ENCODE peak calls at places on chromosomes 7 and 10, in six cellular contexts. One of them, this sample, is unnamed.

GRCh38 chr10:84493951-84494848 is 165.8 kb downstream of the CCSER2 start:
- DNase-seq in ecto neural progenitor cell: no peak
- DNase-seq in AG09319: no peak
- DNase-seq in astrocyte of the hippocampus: peak; percentile 81
- DNase-seq in GM23248: peak; percentile 76
- DNase-seq in A172: peak; percentile 96
- DNase-seq in this sample: peak; percentile 77

GRCh38 chr7:51430480-51431086 is 114.0 kb upstream of the COBL start:
- DNase-seq in ecto neural progenitor cell: peak; percentile 69
- DNase-seq in AG09319: no peak
- DNase-seq in astrocyte of the hippocampus: peak; percentile 74
- DNase-seq in GM23248: peak; percentile 62
- DNase-seq in A172: peak; percentile 61
- DNase-seq in this sample: peak; percentile 55

GRCh38 chr10:77977975-77978759 is 51.1 kb downstream of the POLR3A start:
- DNase-seq in ecto neural progenitor cell: no peak
- DNase-seq in AG09319: no peak
- DNase-seq in astrocyte of the hippocampus: no peak
- DNase-seq in GM23248: no peak
- DNase-seq in A172: no peak
- DNase-seq in this sample: no peak

GRCh38 chr10:121942749-121943148 is 14.9 kb upstream of the ATE1 start:
- DNase-seq in ecto neural progenitor cell: no peak
- DNase-seq in AG09319: peak; percentile 45
- DNase-seq in astrocyte of the hippocampus: peak; percentile 70
- DNase-seq in GM23248: peak; percentile 85
- DNase-seq in A172: peak; percentile 70
- DNase-seq in this sample: peak; percentile 74

GRCh38 chr7:148255333-148255732 is 335.2 kb upstream of the C7orf33 start:
- DNase-seq in ecto neural progenitor cell: no peak
- DNase-seq in AG09319: no peak
- DNase-seq in astrocyte of the hippocampus: no peak
- DNase-seq in GM23248: peak; percentile 6
- DNase-seq in A172: no peak
- DNase-seq in this sample: no peak

GRCh38 chr7:91266067-91266930 is 2.1 kb downstream of the FZD1 start:
- DNase-seq in ecto neural progenitor cell: peak; percentile 59
- DNase-seq in AG09319: no peak
- DNase-seq in astrocyte of the hippocampus: peak; percentile 58
- DNase-seq in GM23248: peak; percentile 36
- DNase-seq in A172: no peak
- DNase-seq in this sample: no peak

GRCh38 chr7:111198255-111198654 is 107.3 kb downstream of the LRRN3 start:
- DNase-seq in ecto neural progenitor cell: no peak
- DNase-seq in AG09319: peak; percentile 96
- DNase-seq in astrocyte of the hippocampus: peak; percentile 93
- DNase-seq in GM23248: peak; percentile 99
- DNase-seq in A172: peak; percentile 90
- DNase-seq in this sample: peak; percentile 97

GRCh38 chr10:91410638-91411367 is 659 bp downstream of the HECTD2 start:
- DNase-seq in ecto neural progenitor cell: no peak
- DNase-seq in AG09319: no peak
- DNase-seq in astrocyte of the hippocampus: peak; percentile 54
- DNase-seq in GM23248: peak; percentile 78
- DNase-seq in A172: peak; percentile 30
- DNase-seq in this sample: peak; percentile 15

GRCh38 chr10:23120001-23120934 is 24.9 kb downstream of the MSRB2 start:
- DNase-seq in ecto neural progenitor cell: no peak
- DNase-seq in AG09319: no peak
- DNase-seq in astrocyte of the hippocampus: no peak
- DNase-seq in GM23248: no peak
- DNase-seq in A172: no peak
- DNase-seq in this sample: no peak

GRCh38 chr7:818031-818699 is 14.1 kb upstream of the SUN1 start:
- DNase-seq in ecto neural progenitor cell: no peak
- DNase-seq in AG09319: peak; percentile 54
- DNase-seq in astrocyte of the hippocampus: no peak
- DNase-seq in GM23248: peak; percentile 76
- DNase-seq in A172: peak; percentile 61
- DNase-seq in this sample: peak; percentile 41

GRCh38 chr10:71401969-71402368 is 5.2 kb downstream of the CDH23 start:
- DNase-seq in ecto neural progenitor cell: no peak
- DNase-seq in AG09319: no peak
- DNase-seq in astrocyte of the hippocampus: no peak
- DNase-seq in GM23248: no peak
- DNase-seq in A172: no peak
- DNase-seq in this sample: no peak

GRCh38 chr7:101557978-101558741 is 70.9 kb downstream of the MYL10 start:
- DNase-seq in ecto neural progenitor cell: peak; percentile 28
- DNase-seq in AG09319: no peak
- DNase-seq in astrocyte of the hippocampus: no peak
- DNase-seq in GM23248: no peak
- DNase-seq in A172: no peak
- DNase-seq in this sample: no peak

GRCh38 chr7:131235489-131236317 is 92.0 kb upstream of the MKLN1 start:
- DNase-seq in ecto neural progenitor cell: no peak
- DNase-seq in AG09319: peak; percentile 84
- DNase-seq in astrocyte of the hippocampus: peak; percentile 97
- DNase-seq in GM23248: peak; percentile 98
- DNase-seq in A172: peak; percentile 98
- DNase-seq in this sample: peak; percentile 100

GRCh38 chr7:112346381-112347060 is 103.7 kb upstream of the IFRD1 start:
- DNase-seq in ecto neural progenitor cell: no peak
- DNase-seq in AG09319: no peak
- DNase-seq in astrocyte of the hippocampus: no peak
- DNase-seq in GM23248: no peak
- DNase-seq in A172: no peak
- DNase-seq in this sample: no peak

GRCh38 chr7:107815254-107815882 is 12.3 kb upstream of the SLC26A3 start:
- DNase-seq in ecto neural progenitor cell: no peak
- DNase-seq in AG09319: no peak
- DNase-seq in astrocyte of the hippocampus: no peak
- DNase-seq in GM23248: peak; percentile 1
- DNase-seq in A172: no peak
- DNase-seq in this sample: no peak

GRCh38 chr10:79046326-79046725 is 22.4 kb upstream of the ZMIZ1 start:
- DNase-seq in ecto neural progenitor cell: no peak
- DNase-seq in AG09319: no peak
- DNase-seq in astrocyte of the hippocampus: no peak
- DNase-seq in GM23248: no peak
- DNase-seq in A172: no peak
- DNase-seq in this sample: no peak

GRCh38 chr7:29965030-29965429 is 24.6 kb downstream of the SCRN1 start:
- DNase-seq in ecto neural progenitor cell: no peak
- DNase-seq in AG09319: no peak
- DNase-seq in astrocyte of the hippocampus: no peak
- DNase-seq in GM23248: no peak
- DNase-seq in A172: no peak
- DNase-seq in this sample: no peak

GRCh38 chr7:76262683-76263402 is 39.6 kb upstream of the HSPB1 start:
- DNase-seq in ecto neural progenitor cell: peak; percentile 76
- DNase-seq in AG09319: peak; percentile 14
- DNase-seq in astrocyte of the hippocampus: peak; percentile 77
- DNase-seq in GM23248: peak; percentile 84
- DNase-seq in A172: peak; percentile 88
- DNase-seq in this sample: peak; percentile 73

GRCh38 chr10:91493313-91493712 is 83.2 kb downstream of the HECTD2 start:
- DNase-seq in ecto neural progenitor cell: no peak
- DNase-seq in AG09319: peak; percentile 20
- DNase-seq in astrocyte of the hippocampus: peak; percentile 46
- DNase-seq in GM23248: peak; percentile 79
- DNase-seq in A172: peak; percentile 64
- DNase-seq in this sample: peak; percentile 1

GRCh38 chr7:101900103-101900502 is 82.7 kb downstream of the CUX1 start:
- DNase-seq in ecto neural progenitor cell: no peak
- DNase-seq in AG09319: no peak
- DNase-seq in astrocyte of the hippocampus: no peak
- DNase-seq in GM23248: peak; percentile 70
- DNase-seq in A172: no peak
- DNase-seq in this sample: no peak

GRCh38 chr10:130215076-130215917 is 79.1 kb downstream of the GLRX3 start:
- DNase-seq in ecto neural progenitor cell: no peak
- DNase-seq in AG09319: no peak
- DNase-seq in astrocyte of the hippocampus: no peak
- DNase-seq in GM23248: no peak
- DNase-seq in A172: no peak
- DNase-seq in this sample: no peak

GRCh38 chr10:3068201-3068967 is 1.0 kb downstream of the PFKP start:
- DNase-seq in ecto neural progenitor cell: peak; percentile 67
- DNase-seq in AG09319: no peak
- DNase-seq in astrocyte of the hippocampus: peak; percentile 84
- DNase-seq in GM23248: peak; percentile 80
- DNase-seq in A172: peak; percentile 31
- DNase-seq in this sample: peak; percentile 56

GRCh38 chr7:158239290-158239981 is 348.2 kb downstream of the PTPRN2 start:
- DNase-seq in ecto neural progenitor cell: no peak
- DNase-seq in AG09319: no peak
- DNase-seq in astrocyte of the hippocampus: peak; percentile 27
- DNase-seq in GM23248: no peak
- DNase-seq in A172: no peak
- DNase-seq in this sample: peak; percentile 26

GRCh38 chr10:123009105-123009805 is 449 bp downstream of the ACADSB start:
- DNase-seq in ecto neural progenitor cell: peak; percentile 54
- DNase-seq in AG09319: no peak
- DNase-seq in astrocyte of the hippocampus: peak; percentile 28
- DNase-seq in GM23248: peak; percentile 31
- DNase-seq in A172: no peak
- DNase-seq in this sample: peak; percentile 11

GRCh38 chr10:43667317-43667731 is 18.6 kb upstream of the ZNF32 start:
- DNase-seq in ecto neural progenitor cell: peak; percentile 73
- DNase-seq in AG09319: no peak
- DNase-seq in astrocyte of the hippocampus: peak; percentile 58
- DNase-seq in GM23248: peak; percentile 67
- DNase-seq in A172: no peak
- DNase-seq in this sample: peak; percentile 16

GRCh38 chr10:91596821-91597396 is 36.0 kb downstream of the PPP1R3C start:
- DNase-seq in ecto neural progenitor cell: no peak
- DNase-seq in AG09319: no peak
- DNase-seq in astrocyte of the hippocampus: peak; percentile 54
- DNase-seq in GM23248: peak; percentile 85
- DNase-seq in A172: peak; percentile 70
- DNase-seq in this sample: peak; percentile 9

GRCh38 chr10:62843591-62843990 is 27.4 kb upstream of the EGR2 start:
- DNase-seq in ecto neural progenitor cell: no peak
- DNase-seq in AG09319: no peak
- DNase-seq in astrocyte of the hippocampus: no peak
- DNase-seq in GM23248: no peak
- DNase-seq in A172: no peak
- DNase-seq in this sample: no peak

GRCh38 chr7:27651702-27652101 is 11.0 kb downstream of the HIBADH start:
- DNase-seq in ecto neural progenitor cell: no peak
- DNase-seq in AG09319: no peak
- DNase-seq in astrocyte of the hippocampus: no peak
- DNase-seq in GM23248: no peak
- DNase-seq in A172: no peak
- DNase-seq in this sample: peak; percentile 14

GRCh38 chr10:819326-819725 is 112.2 kb downstream of the LARP4B start:
- DNase-seq in ecto neural progenitor cell: no peak
- DNase-seq in AG09319: peak; percentile 18
- DNase-seq in astrocyte of the hippocampus: peak; percentile 91
- DNase-seq in GM23248: peak; percentile 75
- DNase-seq in A172: peak; percentile 40
- DNase-seq in this sample: no peak

GRCh38 chr10:76576276-76576962 is 1061.2 kb downstream of the KCNMA1 start:
- DNase-seq in ecto neural progenitor cell: no peak
- DNase-seq in AG09319: no peak
- DNase-seq in astrocyte of the hippocampus: peak; percentile 80
- DNase-seq in GM23248: peak; percentile 90
- DNase-seq in A172: peak; percentile 26
- DNase-seq in this sample: no peak

GRCh38 chr10:23343591-23344225 is 889 bp downstream of the C10orf67 start:
- DNase-seq in ecto neural progenitor cell: peak; percentile 89
- DNase-seq in AG09319: no peak
- DNase-seq in astrocyte of the hippocampus: peak; percentile 61
- DNase-seq in GM23248: no peak
- DNase-seq in A172: no peak
- DNase-seq in this sample: peak; percentile 50

GRCh38 chr7:69237541-69237940 is 360.7 kb upstream of the AUTS2 start:
- DNase-seq in ecto neural progenitor cell: no peak
- DNase-seq in AG09319: no peak
- DNase-seq in astrocyte of the hippocampus: no peak
- DNase-seq in GM23248: no peak
- DNase-seq in A172: no peak
- DNase-seq in this sample: no peak

GRCh38 chr10:124632064-124632531 is 112.1 kb downstream of the FAM53B start:
- DNase-seq in ecto neural progenitor cell: no peak
- DNase-seq in AG09319: no peak
- DNase-seq in astrocyte of the hippocampus: peak; percentile 93
- DNase-seq in GM23248: peak; percentile 12
- DNase-seq in A172: no peak
- DNase-seq in this sample: no peak

GRCh38 chr10:119206603-119207366 is 586 bp upstream of the GRK5 start:
- DNase-seq in ecto neural progenitor cell: peak; percentile 87
- DNase-seq in AG09319: no peak
- DNase-seq in astrocyte of the hippocampus: peak; percentile 91
- DNase-seq in GM23248: peak; percentile 92
- DNase-seq in A172: no peak
- DNase-seq in this sample: peak; percentile 78

GRCh38 chr7:117961235-117961634 is 88.0 kb upstream of the CTTNBP2 start:
- DNase-seq in ecto neural progenitor cell: no peak
- DNase-seq in AG09319: no peak
- DNase-seq in astrocyte of the hippocampus: no peak
- DNase-seq in GM23248: no peak
- DNase-seq in A172: no peak
- DNase-seq in this sample: no peak

GRCh38 chr7:73973091-73973490 is 54.9 kb upstream of the ELN start:
- DNase-seq in ecto neural progenitor cell: no peak
- DNase-seq in AG09319: no peak
- DNase-seq in astrocyte of the hippocampus: no peak
- DNase-seq in GM23248: no peak
- DNase-seq in A172: no peak
- DNase-seq in this sample: no peak

GRCh38 chr10:63713191-63714144 is 192.3 kb downstream of the REEP3 start:
- DNase-seq in ecto neural progenitor cell: peak; percentile 80
- DNase-seq in AG09319: no peak
- DNase-seq in astrocyte of the hippocampus: peak; percentile 88
- DNase-seq in GM23248: peak; percentile 59
- DNase-seq in A172: peak; percentile 78
- DNase-seq in this sample: peak; percentile 72

GRCh38 chr10:48199580-48200377 is 74.7 kb downstream of the FRMPD2 start:
- DNase-seq in ecto neural progenitor cell: no peak
- DNase-seq in AG09319: peak; percentile 52
- DNase-seq in astrocyte of the hippocampus: peak; percentile 15
- DNase-seq in GM23248: peak; percentile 89
- DNase-seq in A172: peak; percentile 46
- DNase-seq in this sample: peak; percentile 47

This sample was measured in Daoy.